ENCODE peak calls at places on chromosomes 11 and 22, in four cellular contexts. X is HepG2, K is SK-N-SH, E is K562. S is an unnamed sample.

GRCh38 chr11:131691558-131692041 is 321.2 kb downstream of the NTM start:
- DNase-seq in E (peak), K (peak), X (no peak), S (no peak)

GRCh38 chr11:122042981-122043380 is 73.0 kb downstream of the BLID start:
- DNase-seq in E (no peak), K (no peak), X (no peak), S (no peak)

GRCh38 chr11:13210424-13210823 is 67.2 kb upstream of the BMAL1 start:
- DNase-seq in E (peak), K (peak), X (peak), S (no peak)

GRCh38 chr11:124481365-124482323 is 36.1 kb upstream of the OR8B8 start:
- DNase-seq in E (peak), K (peak), X (peak), S (no peak)

GRCh38 chr11:126723665-126724045 is 276.9 kb downstream of the KIRREL3 start:
- DNase-seq in K (no peak), E (no peak), X (no peak), S (no peak)

GRCh38 chr11:87600938-87601337 is 563.2 kb downstream of the TMEM135 start:
- DNase-seq in K (no peak), X (no peak), E (no peak), S (no peak)

GRCh38 chr11:94597896-94598295 is 30.7 kb downstream of the PIWIL4 start:
- DNase-seq in E (peak), X (peak), K (no peak), S (no peak)

GRCh38 chr11:66843776-66844495 is 695 bp downstream of the RCE1 start:
- DNase-seq in K (no peak), X (peak), E (no peak), S (no peak)

GRCh38 chr11:92765418-92765817 is 204.0 kb upstream of the MTNR1B start:
- DNase-seq in X (no peak), E (no peak), K (peak), S (no peak)

GRCh38 chr11:111301840-111302113 is 3.4 kb downstream of the POU2AF3 start:
- DNase-seq in K (no peak), E (no peak), X (no peak), S (no peak)

GRCh38 chr22:47146941-47147340 is 384.5 kb downstream of the TBC1D22A start:
- DNase-seq in K (peak), X (no peak), E (no peak), S (no peak)

GRCh38 chr11:62574363-62575057 is 819 bp upstream of the EEF1G start:
- DNase-seq in E (peak), K (peak), X (no peak), S (no peak)

GRCh38 chr11:118902336-118903203 is 18.9 kb downstream of the CXCR5 start:
- DNase-seq in X (no peak), K (no peak), E (no peak), S (no peak)

GRCh38 chr11:72833792-72834501 is 19.7 kb downstream of the ATG16L2 start:
- DNase-seq in K (no peak), X (no peak), E (no peak), S (no peak)

GRCh38 chr11:72832301-72833082 is 18.3 kb downstream of the ATG16L2 start:
- DNase-seq in X (no peak), E (no peak), K (no peak), S (no peak)

GRCh38 chr11:72831521-72832300 is 17.5 kb downstream of the ATG16L2 start:
- DNase-seq in X (peak), E (peak), K (peak), S (no peak)

GRCh38 chr11:72834905-72835304 is 20.7 kb downstream of the ATG16L2 start:
- DNase-seq in X (no peak), E (no peak), K (no peak), S (no peak)

DNA sequence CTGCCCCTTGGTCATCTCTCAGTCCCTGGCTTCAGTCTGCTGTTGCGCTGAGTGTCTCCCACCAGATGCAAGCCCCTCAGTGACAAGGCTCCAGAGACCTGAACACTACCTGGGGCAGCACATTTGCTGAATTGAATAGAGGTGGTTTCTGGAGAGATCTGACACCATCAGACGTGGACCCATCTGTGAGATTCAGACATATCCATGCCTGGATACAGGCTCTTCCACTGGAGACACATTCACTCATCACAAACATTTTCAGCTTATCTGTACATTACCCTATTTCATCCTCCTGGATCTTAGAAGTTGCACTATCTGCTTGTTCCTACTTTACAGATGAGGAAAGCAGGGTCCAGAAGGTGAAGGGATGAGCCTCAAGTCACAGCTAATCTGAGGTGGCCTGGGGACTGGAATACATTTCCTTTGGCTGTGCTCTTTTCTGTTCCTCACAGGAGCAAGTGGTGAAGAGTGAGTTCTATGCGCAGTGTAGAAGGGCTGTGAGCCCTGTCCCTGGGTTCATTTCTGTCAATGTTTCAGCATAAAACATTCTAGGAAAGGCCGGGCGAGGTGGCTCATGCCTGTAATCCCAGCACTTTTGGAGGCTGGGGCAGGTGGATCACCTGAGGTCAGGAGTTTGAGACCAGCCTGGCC is 19.0 kb downstream of the ATG16L2 start:
- DNase-seq in X (no peak), E (no peak), K (no peak), S (no peak)
- TF ChIP-seq NFIC in X (no peak), E (no peak), K (no peak), S (no peak)

GRCh38 chr11:46675949-46676348 is 24.5 kb downstream of the ARHGAP1 start:
- DNase-seq in K (no peak), E (no peak), X (no peak), S (no peak)

GRCh38 chr11:46676436-46677158 is 23.8 kb downstream of the ARHGAP1 start:
- DNase-seq in K (no peak), X (no peak), E (no peak), S (no peak)

GRCh38 chr11:46675288-46675851 is 25.0 kb downstream of the ARHGAP1 start:
- DNase-seq in X (peak), E (no peak), K (no peak), S (no peak)

GRCh38 chr11:46673713-46674462 is 26.5 kb downstream of the ARHGAP1 start:
- DNase-seq in K (no peak), E (no peak), X (no peak), S (no peak)

DNA sequence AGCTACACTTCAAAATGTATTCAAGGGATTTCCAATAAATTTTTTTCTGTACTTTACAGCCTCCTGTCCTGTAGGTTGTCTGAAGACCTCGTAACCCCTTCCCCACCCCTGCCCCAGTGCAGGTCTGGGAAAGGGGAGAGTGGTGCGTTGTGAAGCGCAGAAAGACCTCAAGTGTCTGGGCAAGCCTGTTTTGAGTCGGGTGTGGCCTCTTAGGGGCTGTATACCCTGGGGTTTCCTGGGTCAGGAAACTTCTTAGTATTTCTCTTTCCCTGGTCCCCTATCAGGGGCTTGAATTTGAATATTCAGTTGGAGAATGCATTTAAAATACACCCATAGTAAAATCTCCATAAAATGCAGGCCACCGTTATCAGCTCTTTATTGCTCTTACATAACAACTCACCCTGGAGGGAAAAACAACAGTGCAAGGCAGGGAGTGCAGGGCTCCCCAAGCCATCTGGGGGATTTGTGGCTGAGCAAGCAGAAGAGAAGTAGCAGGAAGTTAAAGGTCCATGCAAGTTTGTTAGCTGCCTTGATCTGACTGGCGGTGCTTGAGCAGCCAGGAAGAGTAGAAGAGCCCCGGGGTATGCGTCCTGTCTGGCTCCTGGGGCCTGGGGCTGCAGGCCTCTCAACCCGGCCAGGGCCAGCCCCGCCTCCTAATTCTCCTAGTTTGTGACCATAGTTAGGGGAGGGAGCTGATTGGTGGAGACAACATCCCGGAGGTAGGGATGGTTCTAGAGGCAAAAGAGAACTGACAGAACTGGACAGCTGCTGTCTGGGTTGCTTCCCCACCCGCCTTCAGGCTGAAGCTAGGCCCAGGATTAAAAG is 25.7 kb downstream of the ARHGAP1 start:
- DNase-seq in K (peak), X (peak), E (peak), S (no peak)
- TF ChIP-seq NFIC in K (no peak), X (no peak), E (no peak), S (no peak)

GRCh38 chr11:134633276-134633675 is 221.2 kb upstream of the B3GAT1 start:
- DNase-seq in X (no peak), E (no peak), K (no peak), S (no peak)
- TF ChIP-seq NFIC in X (no peak), E (no peak), K (no peak), S (no peak)

GRCh38 chr11:64894070-64894811 is 15.8 kb upstream of the EHD1 start:
- DNase-seq in E (peak), K (peak), X (peak), S (no peak)
- TF ChIP-seq NFIC in E (peak), K (no peak), X (no peak), S (no peak)